ENCODE peak calls at places on chromosomes 12 and 14, in eight cellular contexts. H, X, D, K, S, M, N and W are unnamed samples.

GRCh38 chr14:92153581-92153980 is 31.8 kb downstream of the CPSF2 start:
- ATAC-seq in H (no peak), D (no peak), S (no peak), K (no peak), M (no peak), N (peak; percentile 32), X (no peak), W (no peak)

GRCh38 chr14:75390183-75390582 is 37.6 kb upstream of the JDP2 start:
- ATAC-seq in H (no peak), X (no peak), M (no peak), N (no peak), K (no peak), D (no peak), S (no peak), W (no peak)

GRCh38 chr12:213527-213932 is 427 bp downstream of the SLC6A12 start:
- ATAC-seq in M (no peak), N (peak; percentile 23), K (no peak), H (no peak), D (no peak), X (no peak), S (no peak), W (no peak)

GRCh38 chr14:60206837-60207533 is 41.8 kb upstream of the DHRS7 start:
- ATAC-seq in M (peak; percentile 66), D (no peak), S (no peak), K (no peak), H (no peak), X (no peak), N (no peak), W (no peak)

GRCh38 chr12:105399428-105400081 is 69.1 kb downstream of the C12orf75 start:
- ATAC-seq in D (no peak), K (no peak), M (no peak), S (no peak), N (no peak), H (no peak), X (no peak), W (no peak)

GRCh38 chr12:422526-422925 is 21.1 kb downstream of the CCDC77 start:
- ATAC-seq in S (no peak), N (no peak), D (no peak), X (no peak), H (no peak), M (no peak), K (no peak), W (no peak)

GRCh38 chr12:94561943-94562411 is 88.4 kb downstream of the TMCC3 start:
- ATAC-seq in H (peak; percentile 39), M (peak; percentile 47), X (peak; percentile 34), N (no peak), D (no peak), K (peak; percentile 89), S (no peak), W (peak; percentile 67)

GRCh38 chr12:30330565-30330964 is 365.1 kb downstream of the IPO8 start:
- ATAC-seq in X (no peak), H (no peak), M (no peak), K (no peak), N (no peak), D (no peak), S (no peak), W (no peak)

GRCh38 chr12:30862486-30862885 is 64.1 kb upstream of the TSPAN11 start:
- ATAC-seq in N (no peak), K (peak; percentile 94), M (no peak), H (peak; percentile 22), S (no peak), X (no peak), D (no peak), W (no peak)

GRCh38 chr14:92014014-92014413 is 25.8 kb downstream of the TRIP11 start:
- ATAC-seq in X (no peak), S (no peak), M (peak; percentile 79), H (no peak), D (no peak), K (no peak), N (no peak), W (no peak)

GRCh38 chr12:27336254-27336653 is 3.6 kb downstream of the BMAL2 start:
- ATAC-seq in H (peak; percentile 57), M (no peak), X (no peak), N (no peak), K (no peak), D (no peak), S (no peak), W (peak; percentile 88)

GRCh38 chr12:121214855-121215745 is 5.2 kb downstream of the P2RX4 start:
- ATAC-seq in M (no peak), N (peak; percentile 76), K (peak; percentile 38), H (peak; percentile 74), S (no peak), D (peak; percentile 70), X (peak; percentile 27), W (peak; percentile 46)

GRCh38 chr12:9662488-9662887 is 7.0 kb upstream of the CLEC2D start:
- ATAC-seq in M (no peak), H (no peak), D (no peak), S (peak; percentile 70), X (no peak), K (no peak), N (no peak), W (no peak)